ENCODE peak calls at places on chromosomes 6 and 20, in seven cellular contexts. W is HepG2, T is HCT116, V is K562, U is NT2/D1, I is SK-N-SH, G is GM12878. H is an unnamed sample.

GRCh38 chr20:48329676-48330644 is 497.8 kb downstream of the PREX1 start:
- DNase-seq in G (no peak), U (no peak), W (peak; percentile 32), I (peak; percentile 78), T (no peak), V (peak; percentile 25), H (peak; percentile 25)

GRCh38 chr20:7375905-7376304 is 564.4 kb downstream of the HAO1 start:
- DNase-seq in T (peak; percentile 2), U (no peak), G (no peak), I (no peak), V (peak; percentile 15), W (peak; percentile 29), H (no peak)

GRCh38 chr6:153059311-153059710 is 56.8 kb upstream of the MTRF1L start:
- DNase-seq in W (no peak), T (no peak), I (no peak), V (no peak), G (no peak), U (no peak), H (no peak)

GRCh38 chr6:30720738-30721197 is 616 bp downstream of the TUBB start:
- DNase-seq in W (peak; percentile 57), V (peak; percentile 89), U (no peak), G (no peak), I (peak; percentile 67), T (no peak), H (no peak)

GRCh38 chr6:110814488-110815259 is 595 bp downstream of the CDK19 start:
- DNase-seq in U (no peak), I (peak; percentile 80), G (no peak), T (no peak), V (peak; percentile 67), W (no peak), H (no peak)

GRCh38 chr6:36444470-36444869 is 1.7 kb downstream of the KCTD20 start:
- DNase-seq in W (no peak), T (no peak), V (no peak), I (no peak), G (no peak), U (no peak), H (no peak)

GRCh38 chr20:52783769-52784168 is 188.4 kb upstream of the TSHZ2 start:
- DNase-seq in W (peak; percentile 30), V (peak; percentile 39), T (no peak), U (peak; percentile 54), I (no peak), G (no peak), H (peak; percentile 75)

GRCh38 chr20:37220255-37220654 is 40.9 kb upstream of the MROH8 start:
- DNase-seq in T (no peak), G (no peak), V (no peak), W (no peak), U (no peak), I (peak; percentile 38), H (no peak)

GRCh38 chr6:312704-313485 is 20.6 kb downstream of the DUSP22 start:
- DNase-seq in I (no peak), W (no peak), U (no peak), G (no peak), T (no peak), V (no peak), H (no peak)

GRCh38 chr6:22236626-22237414 is 60.0 kb downstream of the PRL start:
- DNase-seq in V (no peak), G (no peak), T (no peak), U (no peak), W (no peak), I (no peak), H (no peak)

GRCh38 chr20:14264869-14265268 is 72.5 kb downstream of the FLRT3 start:
- DNase-seq in T (no peak), I (peak; percentile 4), U (no peak), V (no peak), W (peak; percentile 22), G (no peak), H (no peak)

GRCh38 chr6:14123331-14124105 is 5.9 kb downstream of the CD83 start:
- DNase-seq in U (no peak), V (no peak), G (no peak), I (no peak), W (no peak), T (no peak), H (no peak)

GRCh38 chr6:355809-356208 is 35.7 kb upstream of the IRF4 start:
- DNase-seq in I (no peak), V (no peak), T (no peak), W (no peak), U (peak; percentile 46), G (no peak), H (no peak)

GRCh38 chr6:74604279-74604678 is 601.6 kb downstream of the COL12A1 start:
- DNase-seq in G (no peak), T (no peak), U (no peak), I (no peak), W (no peak), V (no peak), H (no peak)

GRCh38 chr6:73942581-73942980 is 246.6 kb downstream of the CD109 start:
- DNase-seq in U (peak; percentile 25), T (peak; percentile 59), W (peak; percentile 17), V (no peak), I (no peak), G (no peak), H (peak; percentile 21)

GRCh38 chr6:5220436-5220835 is 40.3 kb downstream of the LYRM4 start:
- DNase-seq in W (no peak), I (no peak), U (no peak), T (no peak), G (no peak), V (no peak), H (no peak)

GRCh38 chr6:149300563-149300962 is 16.9 kb upstream of the TAB2 start:
- DNase-seq in T (no peak), I (no peak), W (no peak), V (no peak), U (no peak), G (no peak), H (no peak)

GRCh38 chr6:129292836-129293235 is 409.9 kb downstream of the LAMA2 start:
- DNase-seq in V (no peak), G (no peak), I (no peak), W (no peak), T (no peak), U (no peak), H (no peak)

GRCh38 chr6:30349411-30350177 is 4.6 kb downstream of the RPP21 start:
- DNase-seq in T (no peak), G (no peak), W (no peak), V (no peak), U (no peak), I (no peak), H (no peak)

GRCh38 chr6:161169690-161170089 is 104.2 kb downstream of the AGPAT4 start:
- DNase-seq in V (peak; percentile 95), G (no peak), T (no peak), W (no peak), U (no peak), I (peak; percentile 67), H (no peak)

GRCh38 chr6:278494-278893 is 13.8 kb upstream of the DUSP22 start:
- DNase-seq in U (no peak), W (no peak), I (no peak), V (no peak), G (no peak), T (no peak), H (no peak)

GRCh38 chr6:141403103-141403502 is 729.6 kb upstream of the GJE1 start:
- DNase-seq in V (no peak), I (no peak), U (no peak), T (no peak), G (no peak), W (no peak), H (no peak)

GRCh38 chr6:44661221-44661609 is 273.7 kb downstream of the CDC5L start:
- DNase-seq in I (no peak), T (no peak), G (no peak), U (no peak), V (no peak), W (peak; percentile 23), H (no peak)

GRCh38 chr6:84118191-84118590 is 84.6 kb downstream of the MRAP2 start:
- DNase-seq in T (no peak), I (no peak), V (no peak), G (no peak), U (no peak), W (no peak), H (no peak)

GRCh38 chr6:167157414-167157813 is 366 bp downstream of the GPR31 start:
- DNase-seq in I (no peak), V (no peak), G (no peak), U (no peak), W (no peak), T (no peak), H (no peak)
- TF ChIP-seq YY1 in I (no peak), V (no peak), G (no peak), U (no peak), W (no peak), T (no peak), H (no peak)

DNA sequence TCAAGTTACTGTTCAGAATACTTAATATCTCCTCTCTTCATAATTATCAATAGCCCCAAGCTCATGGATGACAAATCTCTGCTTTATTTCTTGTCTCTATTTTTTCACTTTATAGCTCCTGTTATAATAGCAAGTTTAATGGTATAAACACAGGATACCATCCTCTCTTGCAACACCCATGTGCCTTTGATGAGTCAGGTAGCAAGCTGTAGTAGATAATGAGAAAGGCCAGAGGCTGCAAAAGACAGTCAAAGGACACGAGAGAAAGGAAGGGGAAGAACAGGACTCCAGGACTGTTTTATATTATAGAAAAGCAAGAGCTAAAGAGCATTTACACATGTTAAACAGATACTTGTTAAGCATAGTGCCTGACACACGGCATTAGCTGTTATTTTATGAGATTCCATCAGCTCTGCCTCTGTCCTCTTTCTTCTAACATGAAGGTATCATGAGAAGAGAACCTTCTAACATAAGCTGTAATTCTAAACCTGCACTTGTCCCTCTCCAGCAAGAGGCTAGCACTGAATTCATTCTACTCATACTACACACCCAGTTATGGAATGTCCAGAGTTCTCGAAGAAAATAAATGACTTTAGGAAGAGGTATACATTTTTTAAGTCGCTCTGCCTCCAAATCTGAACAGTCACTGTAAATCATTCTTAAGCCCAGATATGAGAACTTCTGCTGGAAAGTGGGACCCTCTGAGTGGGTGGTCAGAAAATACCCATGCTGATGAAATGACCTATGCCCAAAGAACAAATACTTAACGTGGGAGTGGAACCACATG is 44.9 kb downstream of the NT5E start:
- DNase-seq in G (no peak), I (no peak), W (no peak), T (no peak), V (no peak), U (no peak), H (no peak)
- TF ChIP-seq YY1 in G (no peak), I (no peak), W (no peak), T (no peak), V (no peak), U (no peak), H (no peak)

DNA sequence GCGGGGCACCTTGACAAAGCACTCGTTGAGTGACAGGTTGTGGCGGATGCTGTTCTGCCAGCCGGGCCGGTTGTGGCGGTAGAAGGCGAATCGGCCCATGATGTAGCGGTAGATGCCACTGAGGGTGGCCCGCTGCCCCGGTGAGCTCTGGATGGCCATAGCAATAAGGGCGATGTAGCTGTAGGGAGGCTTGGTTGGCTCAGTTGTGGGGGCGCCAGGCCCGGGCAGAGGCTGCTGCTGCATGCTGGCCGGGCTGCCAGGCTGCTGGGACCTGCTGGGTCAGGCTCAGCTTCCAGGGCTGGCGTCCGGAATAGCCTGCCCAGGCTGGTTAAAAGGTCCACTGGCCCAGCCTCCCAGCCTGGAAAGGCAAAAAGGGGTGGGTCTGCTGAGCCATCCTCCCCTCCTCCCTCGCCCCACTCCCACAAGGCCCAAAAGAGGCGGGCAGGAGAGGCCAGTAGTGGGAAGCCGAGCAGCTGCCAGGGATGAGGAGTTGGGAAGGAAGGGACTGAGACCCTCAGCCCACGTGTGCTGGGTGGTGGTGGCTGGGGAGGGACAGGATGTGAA is at the start of gene FOXS1:
- DNase-seq in T (no peak), V (no peak), W (no peak), U (no peak), G (no peak), I (no peak), H (no peak)
- TF ChIP-seq YY1 in T (no peak), V (no peak), W (no peak), U (no peak), G (no peak), I (no peak), H (no peak)

GRCh38 chr6:56688521-56688920 is 45.8 kb upstream of the DST start:
- DNase-seq in G (no peak), V (no peak), I (no peak), U (no peak), W (no peak), T (no peak), H (no peak)
- TF ChIP-seq YY1 in G (no peak), V (no peak), I (no peak), U (no peak), W (no peak), T (no peak), H (no peak)